ENCODE peak calls at places on chromosomes 11 and 22, in six cellular contexts. Q is PC-3, B is transverse colon, L is AG04450, W is stomach, A is Panc1. Z is an unnamed sample.

GRCh38 chr22:24437091-24437490 is 9.7 kb downstream of the ADORA2A start:
- DNase-seq in Q (no peak), A (no peak), B (no peak), W (no peak), L (no peak), Z (no peak)

GRCh38 chr22:45207981-45208664 is 32.6 kb downstream of the KIAA0930 start:
- DNase-seq in A (no peak), W (no peak), L (peak; percentile 76), B (no peak), Q (peak; percentile 79), Z (no peak)

GRCh38 chr22:20816559-20816958 is 42.1 kb downstream of the PI4KA start:
- DNase-seq in W (no peak), Q (no peak), A (no peak), B (no peak), L (no peak), Z (no peak)

GRCh38 chr11:132475046-132475445 is 1057.3 kb downstream of the OPCML start:
- DNase-seq in B (no peak), A (no peak), Q (no peak), L (no peak), W (no peak), Z (no peak)

GRCh38 chr11:76588455-76589325 is 81.9 kb downstream of the LRRC32 start:
- DNase-seq in L (no peak), Q (no peak), A (no peak), W (peak; percentile 42), B (peak; percentile 57), Z (no peak)

GRCh38 chr11:69127091-69127850 is 28.5 kb upstream of the SMIM38 start:
- DNase-seq in A (no peak), L (no peak), W (peak; percentile 79), B (no peak), Q (no peak), Z (no peak)

GRCh38 chr11:46127150-46127638 is 5.9 kb upstream of the PHF21A start:
- DNase-seq in Q (peak; percentile 78), L (no peak), W (no peak), B (peak; percentile 47), A (no peak), Z (no peak)

GRCh38 chr22:18068381-18068988 is 9.3 kb upstream of the PEX26 start:
- DNase-seq in B (no peak), A (no peak), L (no peak), Q (no peak), W (no peak), Z (no peak)

GRCh38 chr11:60864856-60865513 is 2.4 kb upstream of the ZP1 start:
- DNase-seq in B (no peak), L (no peak), Q (no peak), W (no peak), A (no peak), Z (no peak)

GRCh38 chr11:66727282-66727882 is 1.6 kb downstream of the SPTBN2 start:
- DNase-seq in A (no peak), W (peak; percentile 34), B (peak; percentile 34), Q (peak; percentile 50), L (no peak), Z (no peak)

GRCh38 chr11:17636721-17637120 is 82.7 kb upstream of the MYOD1 start:
- DNase-seq in A (no peak), W (no peak), L (no peak), B (no peak), Q (no peak), Z (no peak)

GRCh38 chr11:65121447-65121864 is 478 bp downstream of the FAU start:
- DNase-seq in A (no peak), Q (no peak), B (peak; percentile 57), L (no peak), W (no peak), Z (no peak)

GRCh38 chr22:42868751-42869251 is 11.7 kb upstream of the ARFGAP3 start:
- DNase-seq in Q (no peak), W (peak; percentile 91), A (no peak), L (no peak), B (peak; percentile 45), Z (peak; percentile 78)

GRCh38 chr11:114044042-114044871 is 15.3 kb upstream of the ZBTB16 start:
- DNase-seq in Q (no peak), W (no peak), L (no peak), A (no peak), B (peak; percentile 76), Z (no peak)

GRCh38 chr11:124868322-124869274 is 3.4 kb downstream of the ROBO3 start:
- DNase-seq in B (no peak), W (no peak), L (no peak), Q (no peak), A (no peak), Z (no peak)
- TF ChIP-seq CTCF in B (no peak), W (no peak), L (no peak), Q (no peak), A (peak; percentile 2), Z (peak; percentile 31)

GRCh38 chr11:92969634-92970347 is at the start of gene MTNR1B:
- DNase-seq in W (no peak), A (no peak), Q (no peak), L (no peak), B (no peak), Z (no peak)
- H3K4me3 ChIP-seq in W (peak within 1 kb of the TSS; percentile 34), A (no peak within 1 kb of the TSS), Q (no peak within 1 kb of the TSS), L (peak within 1 kb of the TSS; percentile 56), B (no peak within 1 kb of the TSS), Z (no peak within 1 kb of the TSS)

GRCh38 chr11:75576445-75577049 is 14.5 kb downstream of the SERPINH1 start:
- DNase-seq in B (peak; percentile 61), L (no peak), W (peak; percentile 48), A (no peak), Q (no peak), Z (no peak)

GRCh38 chr11:75572744-75573143 is 10.7 kb downstream of the SERPINH1 start:
- DNase-seq in L (no peak), A (no peak), B (no peak), Q (no peak), W (no peak), Z (peak; percentile 36)

GRCh38 chr11:75577198-75577597 is 15.1 kb downstream of the SERPINH1 start:
- DNase-seq in W (peak; percentile 52), L (no peak), Q (peak; percentile 68), A (no peak), B (peak; percentile 64), Z (no peak)

GRCh38 chr11:75576017-75576416 is 14.0 kb downstream of the SERPINH1 start:
- DNase-seq in A (no peak), W (no peak), B (no peak), Q (no peak), L (no peak), Z (no peak)

DNA sequence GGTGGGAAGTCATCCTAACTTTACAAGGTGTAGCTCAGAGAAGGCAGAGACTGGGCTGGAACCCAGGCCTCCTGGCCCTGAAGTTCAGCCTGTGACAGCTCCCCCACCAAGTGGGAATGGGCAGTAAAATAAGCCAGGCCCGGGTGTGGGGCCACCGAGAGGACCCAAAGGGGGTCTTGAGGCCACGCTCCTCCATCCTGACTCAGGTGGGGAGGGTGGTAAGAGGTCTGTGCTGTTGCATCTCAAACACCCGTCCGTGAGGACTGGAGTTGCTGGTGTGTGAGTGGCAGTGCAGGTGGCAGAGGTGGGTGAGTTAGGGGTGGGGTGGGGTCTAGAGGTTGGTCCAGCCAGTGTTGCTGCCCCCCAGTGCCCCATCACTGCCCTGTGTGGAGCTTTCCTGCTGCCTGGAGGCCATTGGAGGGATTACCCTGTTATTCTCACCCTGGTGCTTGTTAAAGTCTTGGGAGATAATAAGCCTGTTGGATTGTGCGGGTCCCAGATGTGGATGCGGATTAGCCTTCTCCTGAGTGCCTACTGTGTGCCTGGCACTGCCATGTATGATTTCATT is 12.7 kb downstream of the SERPINH1 start:
- DNase-seq in L (no peak), A (no peak), B (no peak), W (no peak), Q (no peak), Z (no peak)
- TF ChIP-seq CTCF in L (peak; percentile 50), A (no peak), B (peak; percentile 13), W (no peak), Q (peak; percentile 24), Z (no peak)

GRCh38 chr11:117396970-117397369 is 69.3 kb downstream of the CEP164 start:
- DNase-seq in B (no peak), Q (no peak), A (no peak), W (no peak), L (no peak), Z (no peak)

GRCh38 chr11:117395476-117395875 is 67.8 kb downstream of the CEP164 start:
- DNase-seq in B (no peak), A (no peak), Q (no peak), L (no peak), W (no peak), Z (no peak)

GRCh38 chr11:117392001-117392690 is 64.5 kb downstream of the CEP164 start:
- DNase-seq in Q (no peak), A (no peak), B (no peak), W (no peak), L (no peak), Z (no peak)

GRCh38 chr11:117392979-117393378 is 65.3 kb downstream of the CEP164 start:
- DNase-seq in W (no peak), Q (no peak), A (no peak), B (no peak), L (no peak), Z (no peak)

DNA sequence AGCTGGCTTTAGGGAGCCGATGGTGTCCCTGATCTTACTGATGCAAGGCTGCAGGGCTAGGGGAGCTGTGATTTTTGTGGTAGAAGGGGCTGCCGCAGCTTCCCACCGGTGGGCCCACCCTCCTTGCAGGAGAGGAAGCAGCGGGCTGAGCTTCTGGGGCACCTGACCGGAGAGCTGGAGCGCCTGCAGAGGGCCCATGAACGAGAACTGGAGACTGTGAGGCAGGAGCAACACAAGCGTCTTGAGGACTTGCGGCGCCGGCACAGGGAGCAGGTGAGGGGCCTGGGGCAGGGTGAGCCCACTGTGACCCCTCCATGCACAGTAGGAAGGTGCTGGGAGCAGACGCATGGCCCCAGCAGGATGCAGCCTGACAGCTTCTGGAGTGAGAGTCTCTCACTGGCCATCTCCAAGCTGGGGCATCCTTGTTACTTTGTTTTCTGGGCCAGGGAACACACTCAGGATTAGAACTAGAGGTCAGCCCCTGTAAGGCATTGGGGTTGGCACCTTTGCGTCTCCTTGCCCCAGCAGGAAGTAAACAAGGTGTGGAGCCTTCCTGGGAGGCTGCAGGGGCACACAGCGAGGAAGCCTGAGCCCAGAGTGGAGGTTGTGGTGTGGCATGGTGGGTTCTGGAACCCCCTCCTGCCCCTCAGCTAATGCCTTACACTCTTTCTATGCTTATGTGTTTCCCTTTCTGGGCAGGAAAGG is 66.7 kb downstream of the CEP164 start:
- DNase-seq in Q (no peak), B (no peak), W (no peak), A (no peak), L (no peak), Z (no peak)
- H3K4me3 ChIP-seq in Q (no peak overlapping the region), B (no peak overlapping the region), W (no peak overlapping the region), A (no peak overlapping the region), L (no peak overlapping the region), Z (no peak overlapping the region)

Z was measured in LNCaP clone FGC.